ENCODE peak calls at places on chromosome 1, in six cellular contexts. Q is mammary epithelial cell, Y is mucosa of descending colon, D is PC-3, Z is OCI-LY7, S is heart left ventricle. U is an unnamed sample.

GRCh38 chr1:179754031-179754624 is 11.0 kb downstream of the FAM163A start:
- DNase-seq in Y (no peak), D (peak; percentile 79), Z (no peak), Q (peak; percentile 53), S (no peak), U (no peak)

GRCh38 chr1:219105893-219106292 is 67.8 kb upstream of the LYPLAL1 start:
- DNase-seq in Y (no peak), Z (no peak), S (no peak), D (no peak), Q (no peak), U (no peak)

GRCh38 chr1:198340139-198340538 is 183.3 kb downstream of the NEK7 start:
- DNase-seq in D (no peak), Y (no peak), S (no peak), Q (no peak), Z (no peak), U (no peak)

GRCh38 chr1:153540394-153541361 is at the start of gene S100A5:
- DNase-seq in Q (peak; percentile 66), S (no peak), Y (no peak), Z (no peak), D (peak; percentile 96), U (no peak)

GRCh38 chr1:239233626-239234025 is 152.7 kb upstream of the CHRM3 start:
- DNase-seq in Q (no peak), Y (no peak), D (no peak), Z (no peak), S (no peak), U (no peak)

GRCh38 chr1:192171123-192171522 is 12.9 kb downstream of the RGS18 start:
- DNase-seq in D (no peak), S (no peak), Y (no peak), Z (no peak), Q (no peak), U (no peak)

GRCh38 chr1:37989381-37989930 is 366 bp downstream of the SF3A3 start:
- DNase-seq in D (peak; percentile 47), Y (peak; percentile 67), S (peak; percentile 64), Q (peak; percentile 51), Z (peak; percentile 56), U (peak; percentile 73)

GRCh38 chr1:115793162-115793561 is 24.6 kb upstream of the CASQ2 start:
- DNase-seq in Q (no peak), Z (no peak), Y (no peak), D (no peak), S (no peak), U (no peak)

GRCh38 chr1:221164029-221164428 is 284.8 kb downstream of the HLX start:
- DNase-seq in D (peak; percentile 45), Z (no peak), Q (no peak), Y (no peak), S (no peak), U (no peak)

GRCh38 chr1:157168015-157168414 is 29.8 kb upstream of the ETV3 start:
- DNase-seq in S (no peak), Z (peak; percentile 27), D (no peak), Q (no peak), Y (no peak), U (no peak)

GRCh38 chr1:11501906-11502485 is 23.0 kb downstream of the DISP3 start:
- DNase-seq in D (no peak), Y (no peak), S (no peak), Q (no peak), Z (no peak), U (no peak)

GRCh38 chr1:67855944-67856343 is 22.7 kb upstream of the GNG12 start:
- DNase-seq in Z (no peak), Y (no peak), D (no peak), Q (no peak), S (no peak), U (no peak)

GRCh38 chr1:10646347-10646861 is 150.0 kb downstream of the CASZ1 start:
- DNase-seq in D (peak; percentile 50), S (no peak), Q (peak; percentile 68), Z (peak; percentile 8), Y (no peak), U (peak; percentile 74)

GRCh38 chr1:209875510-209875909 is 47.7 kb downstream of the UTP25 start:
- DNase-seq in D (peak; percentile 72), Z (no peak), S (no peak), Q (peak; percentile 69), Y (no peak), U (peak; percentile 71)

GRCh38 chr1:166920561-166921475 is 44.8 kb upstream of the TADA1 start:
- DNase-seq in Q (no peak), Y (no peak), Z (no peak), S (no peak), D (no peak), U (peak; percentile 86)

DNA sequence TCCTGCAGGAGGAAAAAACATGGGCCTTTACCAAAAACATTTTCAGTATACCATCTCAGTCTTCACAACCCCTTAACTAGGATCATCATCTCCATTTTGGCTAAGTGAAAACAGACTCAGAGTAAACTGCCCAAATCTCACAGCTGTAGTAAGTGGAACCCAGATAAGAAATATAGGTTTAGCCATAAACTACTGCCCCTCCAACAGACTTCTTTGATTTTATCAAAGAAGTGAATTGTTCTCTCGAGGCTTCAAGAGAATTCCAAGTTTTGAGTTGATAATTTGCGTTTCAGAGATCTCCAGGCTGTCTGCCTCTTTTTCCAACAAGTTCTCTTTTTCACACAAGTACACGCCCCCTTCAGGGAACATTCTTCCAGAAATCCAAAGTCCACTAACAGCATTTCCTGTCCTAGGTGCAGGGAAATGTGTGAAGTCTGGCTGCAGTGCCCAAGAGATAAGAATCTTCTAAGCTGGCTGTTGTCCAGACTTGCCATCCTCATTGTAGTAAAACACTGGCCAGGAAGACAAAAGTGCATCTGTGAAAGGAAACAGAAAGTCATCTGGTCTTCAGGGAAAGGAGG is 30.8 kb downstream of the RNF19B start:
- DNase-seq in S (no peak), D (peak; percentile 76), Q (peak; percentile 80), Z (no peak), Y (no peak), U (peak; percentile 51)
- TF ChIP-seq CTCF in S (no peak), D (no peak), Q (no peak), Z (no peak), Y (no peak), U (peak; percentile 45)

GRCh38 chr1:161378014-161378413 is 10.3 kb upstream of the CFAP126 start:
- DNase-seq in D (no peak), Y (no peak), Z (no peak), S (no peak), Q (no peak), U (no peak)

GRCh38 chr1:161373442-161373841 is 5.8 kb upstream of the CFAP126 start:
- DNase-seq in Y (no peak), D (no peak), Q (no peak), S (no peak), Z (no peak), U (no peak)

GRCh38 chr1:161379071-161379470 is 11.4 kb upstream of the CFAP126 start:
- DNase-seq in S (peak; percentile 72), Q (peak; percentile 25), D (no peak), Y (no peak), Z (no peak), U (peak; percentile 80)

GRCh38 chr1:161374373-161374772 is 6.7 kb upstream of the CFAP126 start:
- DNase-seq in Q (no peak), Z (peak; percentile 15), S (no peak), D (peak; percentile 53), Y (no peak), U (no peak)
- TF ChIP-seq CTCF in Q (no peak), Z (peak; percentile 62), S (no peak), D (peak; percentile 66), Y (no peak), U (peak; percentile 61)

GRCh38 chr1:161227196-161227871 is 1.5 kb downstream of the TOMM40L start:
- DNase-seq in Q (peak; percentile 63), Y (peak; percentile 79), Z (peak; percentile 93), S (peak; percentile 86), D (peak; percentile 85), U (peak; percentile 92)

GRCh38 chr1:161225178-161225533 is 704 bp upstream of the TOMM40L start:
- DNase-seq in S (no peak), Y (no peak), Q (no peak), Z (no peak), D (no peak), U (no peak)

GRCh38 chr1:161226759-161227158 is 899 bp downstream of the TOMM40L start:
- DNase-seq in S (no peak), Y (no peak), D (no peak), Q (no peak), Z (no peak), U (no peak)

GRCh38 chr1:161226320-161226711 is 456 bp downstream of the TOMM40L start:
- DNase-seq in Y (no peak), Z (no peak), S (no peak), Q (no peak), D (peak; percentile 9), U (peak; percentile 65)

DNA sequence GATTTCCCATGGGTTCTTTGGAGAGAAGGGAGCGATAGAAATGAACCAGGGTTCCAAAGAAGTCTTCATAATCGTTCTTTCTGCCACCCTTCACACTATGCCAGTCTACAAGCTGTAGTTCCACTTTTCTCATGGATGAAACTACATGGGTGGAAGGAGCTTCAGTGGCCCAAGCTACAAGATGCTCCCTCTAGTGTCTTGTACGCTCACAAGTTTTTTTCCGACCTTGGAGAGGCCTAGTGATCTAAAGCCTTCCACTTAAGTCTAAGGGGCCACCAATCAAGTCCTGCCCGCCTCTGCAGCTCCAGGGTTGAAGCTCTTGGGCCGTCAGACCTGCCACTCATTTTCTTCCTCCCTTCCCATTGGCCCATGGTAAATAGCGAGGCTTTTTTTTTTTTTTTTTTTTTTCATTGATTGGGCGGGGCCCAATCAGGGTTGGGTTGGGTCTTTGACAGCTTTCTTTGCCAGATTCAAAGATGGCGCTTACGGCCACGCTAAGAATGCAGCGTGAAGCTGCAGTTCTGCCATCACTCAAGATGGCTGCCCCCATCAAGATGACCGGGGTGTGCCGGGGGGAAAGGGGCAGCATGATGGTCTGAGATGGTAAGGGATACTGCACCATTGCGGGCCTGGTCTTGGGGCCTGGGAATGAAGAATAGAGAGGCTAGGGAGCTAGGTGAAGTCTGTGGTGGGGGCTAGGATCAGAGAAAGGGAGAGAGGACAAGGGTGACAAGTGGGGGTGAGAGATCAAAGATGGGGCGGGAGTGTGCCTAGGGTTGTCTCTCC is at the start of gene TOMM40L:
- DNase-seq in Z (peak; percentile 99), D (peak; percentile 100), Y (peak; percentile 93), S (peak; percentile 92), Q (peak; percentile 99), U (peak; percentile 96)
- TF ChIP-seq CTCF in Z (peak; percentile 87), D (peak; percentile 75), Y (peak; percentile 38), S (peak; percentile 58), Q (peak; percentile 70), U (peak; percentile 72)

GRCh38 chr1:22670352-22670964 is 17.4 kb downstream of the C1QB start:
- DNase-seq in S (no peak), Q (no peak), Z (no peak), D (no peak), Y (no peak), U (no peak)

GRCh38 chr1:22662318-22662717 is 9.3 kb downstream of the C1QB start:
- DNase-seq in Y (no peak), Z (peak; percentile 51), Q (peak; percentile 2), D (peak; percentile 28), S (peak; percentile 58), U (peak; percentile 92)

GRCh38 chr1:22661880-22662279 is 8.8 kb downstream of the C1QB start:
- DNase-seq in Q (no peak), Y (no peak), D (no peak), Z (no peak), S (no peak), U (no peak)

GRCh38 chr1:22662986-22663408 is 10.0 kb downstream of the C1QB start:
- DNase-seq in Q (no peak), Z (no peak), D (no peak), S (peak; percentile 58), Y (no peak), U (no peak)

DNA sequence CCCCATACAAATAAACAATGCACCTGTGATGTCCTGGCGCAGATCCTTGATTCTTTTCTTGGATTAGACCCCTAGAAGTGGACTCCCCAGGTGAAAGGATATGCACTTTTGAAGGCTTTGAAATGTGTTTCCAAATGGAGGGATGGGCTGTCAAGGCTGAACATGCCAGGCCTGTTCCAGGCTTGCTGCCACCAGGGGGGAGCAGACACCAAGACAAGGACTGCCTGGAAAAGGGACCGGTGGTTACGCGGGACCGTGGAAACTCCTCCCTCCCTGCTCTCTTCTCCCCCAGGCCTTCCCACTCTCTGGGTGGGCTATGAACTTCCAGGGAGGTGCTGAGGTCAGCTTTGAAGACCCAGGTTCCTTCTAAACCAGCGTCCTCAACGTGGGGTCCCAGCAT is 12.7 kb downstream of the C1QB start:
- DNase-seq in Q (peak; percentile 5), D (peak; percentile 42), Z (no peak), Y (no peak), S (no peak), U (peak; percentile 85)
- TF ChIP-seq CTCF in Q (peak; percentile 50), D (peak; percentile 77), Z (peak; percentile 31), Y (no peak), S (peak; percentile 18), U (peak; percentile 90)

U was measured in endodermal cell.